ENCODE peak calls at places on chromosome 19, in ten cellular contexts. One of them, this sample, is unnamed.
A peak's percentile ranks its signal among the peaks of the same experiment; 100 is the strongest.

GRCh38 chr19:50926144-50926543 is 14.9 kb upstream of the KLK4 start:
- DNase-seq in posterior cingulate gyrus: no peak
- DNase-seq in substantia nigra: no peak
- DNase-seq in M059J: no peak
- DNase-seq in ovary: no peak
- DNase-seq in activated CD4-positive, alpha-beta T cell treated with anti-CD3 and anti-CD28 coated beads for 1 hour: no peak
- DNase-seq in iris pigment epithelial cell: no peak
- DNase-seq in foreskin fibroblast: no peak
- DNase-seq in activated CD4-positive, alpha-beta memory T cell treated with anti-CD3 and anti-CD28 coated beads, Interleukin-2, amount 10 ng/mL, durations not matched to agents 7 days and 5 days: no peak
- DNase-seq in stomach: no peak
- DNase-seq in this sample: no peak

GRCh38 chr19:28150129-28150528 is 1062.8 kb downstream of the UQCRFS1 start:
- DNase-seq in foreskin fibroblast: no peak
- DNase-seq in substantia nigra: no peak
- DNase-seq in iris pigment epithelial cell: no peak
- DNase-seq in ovary: no peak
- DNase-seq in posterior cingulate gyrus: no peak
- DNase-seq in activated CD4-positive, alpha-beta T cell treated with anti-CD3 and anti-CD28 coated beads for 1 hour: no peak
- DNase-seq in M059J: no peak
- DNase-seq in activated CD4-positive, alpha-beta memory T cell treated with anti-CD3 and anti-CD28 coated beads, Interleukin-2, amount 10 ng/mL, durations not matched to agents 7 days and 5 days: no peak
- DNase-seq in stomach: no peak
- DNase-seq in this sample: no peak

GRCh38 chr19:5534787-5535586 is 32.8 kb downstream of the TINCR start:
- DNase-seq in foreskin fibroblast: peak; percentile 26
- DNase-seq in stomach: no peak
- DNase-seq in iris pigment epithelial cell: no peak
- DNase-seq in substantia nigra: no peak
- DNase-seq in activated CD4-positive, alpha-beta T cell treated with anti-CD3 and anti-CD28 coated beads for 1 hour: no peak
- DNase-seq in ovary: no peak
- DNase-seq in activated CD4-positive, alpha-beta memory T cell treated with anti-CD3 and anti-CD28 coated beads, Interleukin-2, amount 10 ng/mL, durations not matched to agents 7 days and 5 days: no peak
- DNase-seq in posterior cingulate gyrus: no peak
- DNase-seq in M059J: no peak
- DNase-seq in this sample: no peak

GRCh38 chr19:49614096-49614857 is 23.3 kb downstream of the PRR12 start:
- DNase-seq in posterior cingulate gyrus: no peak
- DNase-seq in M059J: peak; percentile 94
- DNase-seq in substantia nigra: no peak
- DNase-seq in stomach: no peak
- DNase-seq in iris pigment epithelial cell: peak; percentile 88
- DNase-seq in activated CD4-positive, alpha-beta memory T cell treated with anti-CD3 and anti-CD28 coated beads, Interleukin-2, amount 10 ng/mL, durations not matched to agents 7 days and 5 days: no peak
- DNase-seq in ovary: no peak
- DNase-seq in activated CD4-positive, alpha-beta T cell treated with anti-CD3 and anti-CD28 coated beads for 1 hour: no peak
- DNase-seq in foreskin fibroblast: peak; percentile 90
- DNase-seq in this sample: no peak

GRCh38 chr19:5680083-5680436 is 256 bp downstream of the MICOS13 start:
- DNase-seq in foreskin fibroblast: no peak
- DNase-seq in activated CD4-positive, alpha-beta memory T cell treated with anti-CD3 and anti-CD28 coated beads, Interleukin-2, amount 10 ng/mL, durations not matched to agents 7 days and 5 days: no peak
- DNase-seq in ovary: no peak
- DNase-seq in posterior cingulate gyrus: peak; percentile 89
- DNase-seq in substantia nigra: no peak
- DNase-seq in activated CD4-positive, alpha-beta T cell treated with anti-CD3 and anti-CD28 coated beads for 1 hour: no peak
- DNase-seq in M059J: no peak
- DNase-seq in iris pigment epithelial cell: peak; percentile 31
- DNase-seq in stomach: no peak
- DNase-seq in this sample: no peak

GRCh38 chr19:36106991-36107390 is 4.0 kb upstream of the OVOL3 start:
- DNase-seq in stomach: no peak
- DNase-seq in ovary: no peak
- DNase-seq in substantia nigra: no peak
- DNase-seq in posterior cingulate gyrus: no peak
- DNase-seq in activated CD4-positive, alpha-beta memory T cell treated with anti-CD3 and anti-CD28 coated beads, Interleukin-2, amount 10 ng/mL, durations not matched to agents 7 days and 5 days: no peak
- DNase-seq in M059J: no peak
- DNase-seq in iris pigment epithelial cell: no peak
- DNase-seq in activated CD4-positive, alpha-beta T cell treated with anti-CD3 and anti-CD28 coated beads for 1 hour: no peak
- DNase-seq in foreskin fibroblast: no peak
- DNase-seq in this sample: no peak

GRCh38 chr19:31349160-31349881 is at the start of gene TSHZ3:
- DNase-seq in stomach: peak; percentile 51
- DNase-seq in iris pigment epithelial cell: peak; percentile 86
- DNase-seq in foreskin fibroblast: peak; percentile 91
- DNase-seq in activated CD4-positive, alpha-beta memory T cell treated with anti-CD3 and anti-CD28 coated beads, Interleukin-2, amount 10 ng/mL, durations not matched to agents 7 days and 5 days: peak; percentile 64
- DNase-seq in activated CD4-positive, alpha-beta T cell treated with anti-CD3 and anti-CD28 coated beads for 1 hour: no peak
- DNase-seq in ovary: peak; percentile 92
- DNase-seq in M059J: peak; percentile 16
- DNase-seq in substantia nigra: no peak
- DNase-seq in posterior cingulate gyrus: peak; percentile 89
- DNase-seq in this sample: peak; percentile 56

GRCh38 chr19:33295621-33296472 is 6.5 kb downstream of the CEBPA start:
- DNase-seq in posterior cingulate gyrus: peak; percentile 12
- DNase-seq in M059J: no peak
- DNase-seq in foreskin fibroblast: no peak
- DNase-seq in stomach: no peak
- DNase-seq in ovary: no peak
- DNase-seq in substantia nigra: no peak
- DNase-seq in activated CD4-positive, alpha-beta memory T cell treated with anti-CD3 and anti-CD28 coated beads, Interleukin-2, amount 10 ng/mL, durations not matched to agents 7 days and 5 days: no peak
- DNase-seq in activated CD4-positive, alpha-beta T cell treated with anti-CD3 and anti-CD28 coated beads for 1 hour: no peak
- DNase-seq in iris pigment epithelial cell: no peak
- DNase-seq in this sample: no peak

GRCh38 chr19:5891938-5892771 is 11.4 kb downstream of the NDUFA11 start:
- DNase-seq in M059J: peak; percentile 31
- DNase-seq in posterior cingulate gyrus: peak; percentile 74
- DNase-seq in substantia nigra: no peak
- DNase-seq in ovary: no peak
- DNase-seq in activated CD4-positive, alpha-beta memory T cell treated with anti-CD3 and anti-CD28 coated beads, Interleukin-2, amount 10 ng/mL, durations not matched to agents 7 days and 5 days: no peak
- DNase-seq in iris pigment epithelial cell: peak; percentile 34
- DNase-seq in stomach: peak; percentile 33
- DNase-seq in activated CD4-positive, alpha-beta T cell treated with anti-CD3 and anti-CD28 coated beads for 1 hour: no peak
- DNase-seq in foreskin fibroblast: peak; percentile 76
- DNase-seq in this sample: no peak

GRCh38 chr19:18408053-18408476 is 10.6 kb upstream of the LRRC25 start:
- DNase-seq in ovary: no peak
- DNase-seq in foreskin fibroblast: no peak
- DNase-seq in activated CD4-positive, alpha-beta memory T cell treated with anti-CD3 and anti-CD28 coated beads, Interleukin-2, amount 10 ng/mL, durations not matched to agents 7 days and 5 days: no peak
- DNase-seq in iris pigment epithelial cell: no peak
- DNase-seq in M059J: no peak
- DNase-seq in activated CD4-positive, alpha-beta T cell treated with anti-CD3 and anti-CD28 coated beads for 1 hour: no peak
- DNase-seq in posterior cingulate gyrus: no peak
- DNase-seq in stomach: peak; percentile 74
- DNase-seq in substantia nigra: no peak
- DNase-seq in this sample: no peak

GRCh38 chr19:56972291-56972914 is 131.9 kb upstream of the PEG3 start:
- DNase-seq in substantia nigra: no peak
- DNase-seq in foreskin fibroblast: no peak
- DNase-seq in M059J: no peak
- DNase-seq in posterior cingulate gyrus: no peak
- DNase-seq in activated CD4-positive, alpha-beta T cell treated with anti-CD3 and anti-CD28 coated beads for 1 hour: no peak
- DNase-seq in ovary: no peak
- DNase-seq in iris pigment epithelial cell: no peak
- DNase-seq in stomach: no peak
- DNase-seq in activated CD4-positive, alpha-beta memory T cell treated with anti-CD3 and anti-CD28 coated beads, Interleukin-2, amount 10 ng/mL, durations not matched to agents 7 days and 5 days: no peak
- DNase-seq in this sample: no peak

GRCh38 chr19:42433503-42434260 is 6.5 kb upstream of the LIPE start:
- DNase-seq in substantia nigra: no peak
- DNase-seq in activated CD4-positive, alpha-beta T cell treated with anti-CD3 and anti-CD28 coated beads for 1 hour: peak; percentile 39
- DNase-seq in ovary: peak; percentile 18
- DNase-seq in activated CD4-positive, alpha-beta memory T cell treated with anti-CD3 and anti-CD28 coated beads, Interleukin-2, amount 10 ng/mL, durations not matched to agents 7 days and 5 days: peak; percentile 76
- DNase-seq in foreskin fibroblast: peak; percentile 90
- DNase-seq in stomach: peak; percentile 80
- DNase-seq in posterior cingulate gyrus: peak; percentile 82
- DNase-seq in M059J: peak; percentile 72
- DNase-seq in iris pigment epithelial cell: peak; percentile 53
- DNase-seq in this sample: peak; percentile 64

GRCh38 chr19:38134538-38135149 is 89.4 kb downstream of the DPF1 start:
- DNase-seq in ovary: no peak
- DNase-seq in stomach: peak; percentile 27
- DNase-seq in M059J: peak; percentile 15
- DNase-seq in substantia nigra: no peak
- DNase-seq in activated CD4-positive, alpha-beta memory T cell treated with anti-CD3 and anti-CD28 coated beads, Interleukin-2, amount 10 ng/mL, durations not matched to agents 7 days and 5 days: peak; percentile 34
- DNase-seq in posterior cingulate gyrus: no peak
- DNase-seq in foreskin fibroblast: peak; percentile 63
- DNase-seq in iris pigment epithelial cell: peak; percentile 40
- DNase-seq in activated CD4-positive, alpha-beta T cell treated with anti-CD3 and anti-CD28 coated beads for 1 hour: no peak
- DNase-seq in this sample: peak; percentile 6

GRCh38 chr19:33868076-33868735 is 71.5 kb downstream of the KCTD15 start:
- DNase-seq in stomach: peak; percentile 17
- DNase-seq in iris pigment epithelial cell: no peak
- DNase-seq in foreskin fibroblast: peak; percentile 31
- DNase-seq in activated CD4-positive, alpha-beta T cell treated with anti-CD3 and anti-CD28 coated beads for 1 hour: no peak
- DNase-seq in posterior cingulate gyrus: no peak
- DNase-seq in substantia nigra: no peak
- DNase-seq in ovary: no peak
- DNase-seq in M059J: peak; percentile 22
- DNase-seq in activated CD4-positive, alpha-beta memory T cell treated with anti-CD3 and anti-CD28 coated beads, Interleukin-2, amount 10 ng/mL, durations not matched to agents 7 days and 5 days: no peak
- DNase-seq in this sample: no peak

GRCh38 chr19:33348301-33349010 is 25.1 kb upstream of the CEBPG start:
- DNase-seq in foreskin fibroblast: no peak
- DNase-seq in stomach: no peak
- DNase-seq in activated CD4-positive, alpha-beta memory T cell treated with anti-CD3 and anti-CD28 coated beads, Interleukin-2, amount 10 ng/mL, durations not matched to agents 7 days and 5 days: no peak
- DNase-seq in ovary: no peak
- DNase-seq in activated CD4-positive, alpha-beta T cell treated with anti-CD3 and anti-CD28 coated beads for 1 hour: no peak
- DNase-seq in posterior cingulate gyrus: no peak
- DNase-seq in substantia nigra: no peak
- DNase-seq in M059J: peak; percentile 70
- DNase-seq in iris pigment epithelial cell: peak; percentile 28
- DNase-seq in this sample: no peak

GRCh38 chr19:13277104-13277809 is 127.0 kb downstream of the IER2 start:
- DNase-seq in M059J: peak; percentile 78
- DNase-seq in activated CD4-positive, alpha-beta T cell treated with anti-CD3 and anti-CD28 coated beads for 1 hour: peak; percentile 28
- DNase-seq in foreskin fibroblast: peak; percentile 82
- DNase-seq in substantia nigra: no peak
- DNase-seq in activated CD4-positive, alpha-beta memory T cell treated with anti-CD3 and anti-CD28 coated beads, Interleukin-2, amount 10 ng/mL, durations not matched to agents 7 days and 5 days: peak; percentile 74
- DNase-seq in iris pigment epithelial cell: peak; percentile 64
- DNase-seq in ovary: peak; percentile 18
- DNase-seq in stomach: peak; percentile 55
- DNase-seq in posterior cingulate gyrus: no peak
- DNase-seq in this sample: peak; percentile 33

GRCh38 chr19:45670670-45671453 is 2.8 kb downstream of the GIPR start:
- DNase-seq in iris pigment epithelial cell: peak; percentile 85
- DNase-seq in stomach: peak; percentile 94
- DNase-seq in activated CD4-positive, alpha-beta memory T cell treated with anti-CD3 and anti-CD28 coated beads, Interleukin-2, amount 10 ng/mL, durations not matched to agents 7 days and 5 days: peak; percentile 80
- DNase-seq in activated CD4-positive, alpha-beta T cell treated with anti-CD3 and anti-CD28 coated beads for 1 hour: no peak
- DNase-seq in substantia nigra: peak; percentile 19
- DNase-seq in ovary: no peak
- DNase-seq in M059J: peak; percentile 30
- DNase-seq in foreskin fibroblast: peak; percentile 78
- DNase-seq in posterior cingulate gyrus: peak; percentile 90
- DNase-seq in this sample: peak; percentile 36

GRCh38 chr19:4487572-4487971 is 15.5 kb downstream of the HDGFL2 start:
- DNase-seq in activated CD4-positive, alpha-beta T cell treated with anti-CD3 and anti-CD28 coated beads for 1 hour: no peak
- DNase-seq in stomach: no peak
- DNase-seq in posterior cingulate gyrus: no peak
- DNase-seq in substantia nigra: no peak
- DNase-seq in activated CD4-positive, alpha-beta memory T cell treated with anti-CD3 and anti-CD28 coated beads, Interleukin-2, amount 10 ng/mL, durations not matched to agents 7 days and 5 days: no peak
- DNase-seq in M059J: no peak
- DNase-seq in foreskin fibroblast: no peak
- DNase-seq in iris pigment epithelial cell: no peak
- DNase-seq in ovary: no peak
- DNase-seq in this sample: no peak